ENCODE peak calls at places on chromosomes 16 and 17, in ten cellular contexts. E is ovary; B is NCI-H226; M is kidney glomerular epithelial cell; T is omental fat pad; Q is neural progenitor cell; X is activated effector memory CD4-positive, alpha-beta T cell treated with Interleukin-2 at 50 U/mL for 16 hours; I is neuronal stem cell; D is AG04450; N is activated T-helper 9 cell treated with anti-CD3 and anti-CD28 coated beads, Interleukin-2, amount 50 U/mL, for 16 hours. L is an unnamed sample.

GRCh38 chr16:74249281-74249680 is 47.3 kb upstream of the PSMD7 start:
- DNase-seq in E (no peak), B (no peak), M (no peak), T (no peak), Q (no peak), X (no peak), I (no peak), D (no peak), N (no peak), L (no peak)

GRCh38 chr17:28959471-28959871 is 8.2 kb upstream of the PHF12 start:
- DNase-seq in E (no peak), B (no peak), M (no peak), T (no peak), Q (no peak), X (no peak), I (no peak), D (no peak), N (no peak), L (no peak)

GRCh38 chr16:77234611-77235010 is 35.4 kb downstream of the SYCE1L start:
- DNase-seq in E (no peak), B (no peak), M (no peak), T (no peak), Q (peak), X (no peak), I (no peak), D (no peak), N (no peak), L (no peak)

GRCh38 chr17:78774456-78774855 is 7.6 kb downstream of the CYTH1 start:
- DNase-seq in E (no peak), B (no peak), M (no peak), T (no peak), Q (no peak), X (no peak), I (no peak), D (no peak), N (no peak), L (no peak)

GRCh38 chr16:22217890-22218730 is 12.0 kb downstream of the EEF2K start:
- DNase-seq in E (no peak), B (no peak), M (no peak), T (no peak), Q (no peak), X (no peak), I (no peak), D (no peak), N (no peak), L (no peak)

GRCh38 chr17:48745381-48746275 is 17.1 kb upstream of the HOXB13 start:
- DNase-seq in E (no peak), B (no peak), M (no peak), T (no peak), Q (peak), X (no peak), I (no peak), D (no peak), N (no peak), L (no peak)

GRCh38 chr17:43200127-43200526 is 11.5 kb upstream of the TMEM106A start:
- DNase-seq in E (no peak), B (no peak), M (no peak), T (no peak), Q (no peak), X (no peak), I (no peak), D (no peak), N (no peak), L (peak)

GRCh38 chr16:23504076-23504452 is 6.2 kb downstream of the GGA2 start:
- DNase-seq in E (no peak), B (peak), M (peak), T (no peak), Q (no peak), X (no peak), I (no peak), D (no peak), N (no peak), L (no peak)

GRCh38 chr17:13410874-13411273 is 190.9 kb downstream of the HS3ST3A1 start:
- DNase-seq in E (no peak), B (no peak), M (no peak), T (no peak), Q (no peak), X (no peak), I (no peak), D (no peak), N (no peak), L (no peak)

GRCh38 chr17:77644981-77645380 is 313.5 kb upstream of the TNRC6C start:
- DNase-seq in E (no peak), B (no peak), M (no peak), T (no peak), Q (peak), X (peak), I (no peak), D (no peak), N (peak), L (no peak)

GRCh38 chr17:40461774-40462342 is 18.6 kb downstream of the IGFBP4 start:
- DNase-seq in E (no peak), B (no peak), M (no peak), T (no peak), Q (no peak), X (no peak), I (no peak), D (no peak), N (no peak), L (no peak)

GRCh38 chr17:9002236-9002609 is 19.1 kb upstream of the NTN1 start:
- DNase-seq in E (no peak), B (no peak), M (no peak), T (no peak), Q (peak), X (no peak), I (no peak), D (no peak), N (no peak), L (peak)

GRCh38 chr16:49811630-49812334 is 44.1 kb downstream of the ZNF423 start:
- DNase-seq in E (no peak), B (no peak), M (no peak), T (no peak), Q (peak), X (no peak), I (no peak), D (no peak), N (no peak), L (peak)

GRCh38 chr16:88194397-88195020 is 188.2 kb upstream of the ZNF469 start:
- DNase-seq in E (peak), B (no peak), M (no peak), T (no peak), Q (no peak), X (no peak), I (no peak), D (no peak), N (no peak), L (peak)

GRCh38 chr17:73423159-73423715 is 111.4 kb upstream of the CDC42EP4 start:
- DNase-seq in E (no peak), B (no peak), M (no peak), T (no peak), Q (no peak), X (no peak), I (no peak), D (no peak), N (no peak), L (no peak)

GRCh38 chr17:12693640-12694039 is 27.9 kb downstream of the MYOCD start:
- DNase-seq in E (no peak), B (no peak), M (no peak), T (no peak), Q (no peak), X (no peak), I (no peak), D (no peak), N (no peak), L (no peak)

GRCh38 chr17:43547659-43548256 is 1.6 kb upstream of the ETV4 start:
- DNase-seq in E (no peak), B (peak), M (no peak), T (no peak), Q (no peak), X (no peak), I (no peak), D (no peak), N (no peak), L (no peak)

GRCh38 chr16:324451-325334 is 27.8 kb downstream of the AXIN1 start:
- DNase-seq in E (no peak), B (no peak), M (no peak), T (no peak), Q (no peak), X (peak), I (no peak), D (no peak), N (peak), L (no peak)

GRCh38 chr16:65414284-65414984 is 292.6 kb upstream of the CDH11 start:
- DNase-seq in E (no peak), B (peak), M (peak), T (no peak), Q (no peak), X (no peak), I (no peak), D (peak), N (no peak), L (no peak)

GRCh38 chr17:59399914-59400313 is 68.5 kb downstream of the YPEL2 start:
- DNase-seq in E (no peak), B (no peak), M (no peak), T (no peak), Q (no peak), X (no peak), I (no peak), D (no peak), N (no peak), L (peak)

GRCh38 chr17:68821860-68822693 is 133.1 kb downstream of the ABCA8 start:
- DNase-seq in E (no peak), B (peak), M (peak), T (no peak), Q (no peak), X (no peak), I (no peak), D (peak), N (no peak), L (no peak)

GRCh38 chr17:39753514-39754160 is 15.9 kb downstream of the GRB7 start:
- DNase-seq in E (peak), B (no peak), M (no peak), T (no peak), Q (peak), X (no peak), I (no peak), D (no peak), N (peak), L (peak)

GRCh38 chr16:30183236-30183960 is at the start of gene CORO1A:
- DNase-seq in E (peak), B (peak), M (peak), T (peak), Q (peak), X (peak), I (peak), D (peak), N (peak), L (peak)

L was measured in glutamatergic neuron.